ENCODE peak calls at places on chromosome 1, in eight cellular contexts. One of them, this sample, is unnamed.

GRCh38 chr1:168824418-168824817 is 95.4 kb upstream of the DPT start:
- DNase-seq in GM13976: no peak
- DNase-seq in germinal center: no peak
- DNase-seq in pancreas: no peak
- DNase-seq in nephron progenitor cell: no peak
- DNase-seq in posterior vena cava: no peak
- DNase-seq in naive thymus-derived CD4-positive, alpha-beta T cell: no peak
- DNase-seq in stimulated activated CD4-positive, alpha-beta T cell treated with anti-CD3 and anti-CD28 coated beads, Interleukin-1b, Interleukin-23, amount 100 ng/mL, for 4 hours: no peak
- DNase-seq in this sample: no peak

GRCh38 chr1:65233757-65234156 is 75.6 kb upstream of the DNAJC6 start:
- DNase-seq in pancreas: no peak
- DNase-seq in posterior vena cava: no peak
- DNase-seq in naive thymus-derived CD4-positive, alpha-beta T cell: no peak
- DNase-seq in germinal center: no peak
- DNase-seq in nephron progenitor cell: no peak
- DNase-seq in GM13976: no peak
- DNase-seq in stimulated activated CD4-positive, alpha-beta T cell treated with anti-CD3 and anti-CD28 coated beads, Interleukin-1b, Interleukin-23, amount 100 ng/mL, for 4 hours: no peak
- DNase-seq in this sample: no peak

GRCh38 chr1:161190962-161191521 is 7.8 kb downstream of the ADAMTS4 start:
- DNase-seq in nephron progenitor cell: no peak
- DNase-seq in posterior vena cava: peak
- DNase-seq in GM13976: no peak
- DNase-seq in germinal center: no peak
- DNase-seq in stimulated activated CD4-positive, alpha-beta T cell treated with anti-CD3 and anti-CD28 coated beads, Interleukin-1b, Interleukin-23, amount 100 ng/mL, for 4 hours: no peak
- DNase-seq in pancreas: no peak
- DNase-seq in naive thymus-derived CD4-positive, alpha-beta T cell: no peak
- DNase-seq in this sample: no peak

GRCh38 chr1:1305300-1306069 is 2.2 kb downstream of the ACAP3 start:
- DNase-seq in GM13976: peak
- DNase-seq in pancreas: no peak
- DNase-seq in posterior vena cava: no peak
- DNase-seq in nephron progenitor cell: no peak
- DNase-seq in stimulated activated CD4-positive, alpha-beta T cell treated with anti-CD3 and anti-CD28 coated beads, Interleukin-1b, Interleukin-23, amount 100 ng/mL, for 4 hours: peak
- DNase-seq in naive thymus-derived CD4-positive, alpha-beta T cell: peak
- DNase-seq in germinal center: peak
- DNase-seq in this sample: no peak

GRCh38 chr1:12465126-12465525 is 152.9 kb downstream of the DHRS3 start:
- DNase-seq in nephron progenitor cell: no peak
- DNase-seq in germinal center: no peak
- DNase-seq in stimulated activated CD4-positive, alpha-beta T cell treated with anti-CD3 and anti-CD28 coated beads, Interleukin-1b, Interleukin-23, amount 100 ng/mL, for 4 hours: no peak
- DNase-seq in posterior vena cava: no peak
- DNase-seq in pancreas: no peak
- DNase-seq in GM13976: no peak
- DNase-seq in naive thymus-derived CD4-positive, alpha-beta T cell: no peak
- DNase-seq in this sample: no peak

GRCh38 chr1:157124855-157125254 is 13.3 kb downstream of the ETV3 start:
- DNase-seq in stimulated activated CD4-positive, alpha-beta T cell treated with anti-CD3 and anti-CD28 coated beads, Interleukin-1b, Interleukin-23, amount 100 ng/mL, for 4 hours: no peak
- DNase-seq in posterior vena cava: no peak
- DNase-seq in germinal center: no peak
- DNase-seq in nephron progenitor cell: no peak
- DNase-seq in naive thymus-derived CD4-positive, alpha-beta T cell: no peak
- DNase-seq in GM13976: no peak
- DNase-seq in pancreas: no peak
- DNase-seq in this sample: no peak

GRCh38 chr1:54337928-54338327 is 68.3 kb downstream of the SSBP3 start:
- DNase-seq in naive thymus-derived CD4-positive, alpha-beta T cell: peak
- DNase-seq in stimulated activated CD4-positive, alpha-beta T cell treated with anti-CD3 and anti-CD28 coated beads, Interleukin-1b, Interleukin-23, amount 100 ng/mL, for 4 hours: no peak
- DNase-seq in GM13976: no peak
- DNase-seq in posterior vena cava: no peak
- DNase-seq in nephron progenitor cell: no peak
- DNase-seq in germinal center: no peak
- DNase-seq in pancreas: no peak
- DNase-seq in this sample: no peak

GRCh38 chr1:185917646-185918045 is 183.5 kb downstream of the HMCN1 start:
- DNase-seq in posterior vena cava: no peak
- DNase-seq in germinal center: no peak
- DNase-seq in pancreas: no peak
- DNase-seq in stimulated activated CD4-positive, alpha-beta T cell treated with anti-CD3 and anti-CD28 coated beads, Interleukin-1b, Interleukin-23, amount 100 ng/mL, for 4 hours: no peak
- DNase-seq in GM13976: no peak
- DNase-seq in naive thymus-derived CD4-positive, alpha-beta T cell: no peak
- DNase-seq in nephron progenitor cell: peak
- DNase-seq in this sample: no peak

GRCh38 chr1:7747605-7748004 is 23.5 kb upstream of the VAMP3 start:
- DNase-seq in germinal center: no peak
- DNase-seq in pancreas: no peak
- DNase-seq in stimulated activated CD4-positive, alpha-beta T cell treated with anti-CD3 and anti-CD28 coated beads, Interleukin-1b, Interleukin-23, amount 100 ng/mL, for 4 hours: no peak
- DNase-seq in naive thymus-derived CD4-positive, alpha-beta T cell: no peak
- DNase-seq in GM13976: no peak
- DNase-seq in nephron progenitor cell: no peak
- DNase-seq in posterior vena cava: no peak
- DNase-seq in this sample: no peak

GRCh38 chr1:66416295-66416694 is 117.7 kb upstream of the SGIP1 start:
- DNase-seq in germinal center: no peak
- DNase-seq in stimulated activated CD4-positive, alpha-beta T cell treated with anti-CD3 and anti-CD28 coated beads, Interleukin-1b, Interleukin-23, amount 100 ng/mL, for 4 hours: no peak
- DNase-seq in naive thymus-derived CD4-positive, alpha-beta T cell: no peak
- DNase-seq in pancreas: no peak
- DNase-seq in posterior vena cava: no peak
- DNase-seq in nephron progenitor cell: no peak
- DNase-seq in GM13976: no peak
- DNase-seq in this sample: no peak

GRCh38 chr1:232473319-232473718 is 156.6 kb downstream of the SIPA1L2 start:
- DNase-seq in stimulated activated CD4-positive, alpha-beta T cell treated with anti-CD3 and anti-CD28 coated beads, Interleukin-1b, Interleukin-23, amount 100 ng/mL, for 4 hours: no peak
- DNase-seq in germinal center: no peak
- DNase-seq in nephron progenitor cell: no peak
- DNase-seq in posterior vena cava: no peak
- DNase-seq in pancreas: no peak
- DNase-seq in GM13976: no peak
- DNase-seq in naive thymus-derived CD4-positive, alpha-beta T cell: no peak
- DNase-seq in this sample: no peak

GRCh38 chr1:208351838-208352237 is 107.7 kb upstream of the PLXNA2 start:
- DNase-seq in stimulated activated CD4-positive, alpha-beta T cell treated with anti-CD3 and anti-CD28 coated beads, Interleukin-1b, Interleukin-23, amount 100 ng/mL, for 4 hours: no peak
- DNase-seq in germinal center: no peak
- DNase-seq in pancreas: no peak
- DNase-seq in nephron progenitor cell: no peak
- DNase-seq in naive thymus-derived CD4-positive, alpha-beta T cell: no peak
- DNase-seq in posterior vena cava: no peak
- DNase-seq in GM13976: no peak
- DNase-seq in this sample: no peak